ENCODE peak calls at places on chromosomes 1 and 21, in six cellular contexts. One of them, this sample, is unnamed.

GRCh38 chr1:92804721-92805169 is 19.8 kb upstream of the EVI5 start:
- DNase-seq in stimulated activated CD4-positive, alpha-beta T cell treated with anti-CD3 and anti-CD28 coated beads, Interleukin-15, amount 100 ng/mL, for 1 hour: no peak
- DNase-seq in effector CD4-positive, alpha-beta T cell: no peak
- DNase-seq in activated CD4-positive, alpha-beta T cell treated with anti-CD3 and anti-CD28 coated beads for 48 hours: peak
- DNase-seq in heart left ventricle: peak
- DNase-seq in central memory CD4-positive, alpha-beta T cell: peak
- DNase-seq in this sample: peak

GRCh38 chr1:84377480-84378095 is 20.7 kb upstream of the DNASE2B start:
- DNase-seq in heart left ventricle: no peak
- DNase-seq in effector CD4-positive, alpha-beta T cell: no peak
- DNase-seq in stimulated activated CD4-positive, alpha-beta T cell treated with anti-CD3 and anti-CD28 coated beads, Interleukin-15, amount 100 ng/mL, for 1 hour: no peak
- DNase-seq in central memory CD4-positive, alpha-beta T cell: no peak
- DNase-seq in activated CD4-positive, alpha-beta T cell treated with anti-CD3 and anti-CD28 coated beads for 48 hours: no peak
- DNase-seq in this sample: no peak

GRCh38 chr1:109838838-109839240 is 71.8 kb upstream of the CSF1 start:
- DNase-seq in stimulated activated CD4-positive, alpha-beta T cell treated with anti-CD3 and anti-CD28 coated beads, Interleukin-15, amount 100 ng/mL, for 1 hour: no peak
- DNase-seq in central memory CD4-positive, alpha-beta T cell: no peak
- DNase-seq in activated CD4-positive, alpha-beta T cell treated with anti-CD3 and anti-CD28 coated beads for 48 hours: no peak
- DNase-seq in heart left ventricle: no peak
- DNase-seq in effector CD4-positive, alpha-beta T cell: no peak
- DNase-seq in this sample: no peak

GRCh38 chr1:51671527-51672325 is 54.8 kb downstream of the OSBPL9 start:
- DNase-seq in heart left ventricle: no peak
- DNase-seq in activated CD4-positive, alpha-beta T cell treated with anti-CD3 and anti-CD28 coated beads for 48 hours: no peak
- DNase-seq in stimulated activated CD4-positive, alpha-beta T cell treated with anti-CD3 and anti-CD28 coated beads, Interleukin-15, amount 100 ng/mL, for 1 hour: no peak
- DNase-seq in central memory CD4-positive, alpha-beta T cell: no peak
- DNase-seq in effector CD4-positive, alpha-beta T cell: no peak
- DNase-seq in this sample: no peak

GRCh38 chr21:46559291-46559983 is 45.4 kb downstream of the S100B start:
- DNase-seq in activated CD4-positive, alpha-beta T cell treated with anti-CD3 and anti-CD28 coated beads for 48 hours: peak
- DNase-seq in stimulated activated CD4-positive, alpha-beta T cell treated with anti-CD3 and anti-CD28 coated beads, Interleukin-15, amount 100 ng/mL, for 1 hour: peak
- DNase-seq in heart left ventricle: no peak
- DNase-seq in effector CD4-positive, alpha-beta T cell: peak
- DNase-seq in central memory CD4-positive, alpha-beta T cell: peak
- DNase-seq in this sample: no peak

GRCh38 chr21:46124083-46124925 is 26.4 kb downstream of the COL6A2 start:
- DNase-seq in activated CD4-positive, alpha-beta T cell treated with anti-CD3 and anti-CD28 coated beads for 48 hours: no peak
- DNase-seq in stimulated activated CD4-positive, alpha-beta T cell treated with anti-CD3 and anti-CD28 coated beads, Interleukin-15, amount 100 ng/mL, for 1 hour: no peak
- DNase-seq in heart left ventricle: peak
- DNase-seq in effector CD4-positive, alpha-beta T cell: no peak
- DNase-seq in central memory CD4-positive, alpha-beta T cell: no peak
- DNase-seq in this sample: no peak

GRCh38 chr1:59012378-59012777 is 228.5 kb upstream of the JUN start:
- DNase-seq in stimulated activated CD4-positive, alpha-beta T cell treated with anti-CD3 and anti-CD28 coated beads, Interleukin-15, amount 100 ng/mL, for 1 hour: no peak
- DNase-seq in heart left ventricle: no peak
- DNase-seq in effector CD4-positive, alpha-beta T cell: no peak
- DNase-seq in central memory CD4-positive, alpha-beta T cell: no peak
- DNase-seq in activated CD4-positive, alpha-beta T cell treated with anti-CD3 and anti-CD28 coated beads for 48 hours: no peak
- DNase-seq in this sample: no peak

GRCh38 chr1:153793973-153794615 is 18.9 kb downstream of the SLC27A3 start:
- DNase-seq in effector CD4-positive, alpha-beta T cell: no peak
- DNase-seq in central memory CD4-positive, alpha-beta T cell: no peak
- DNase-seq in activated CD4-positive, alpha-beta T cell treated with anti-CD3 and anti-CD28 coated beads for 48 hours: no peak
- DNase-seq in heart left ventricle: no peak
- DNase-seq in stimulated activated CD4-positive, alpha-beta T cell treated with anti-CD3 and anti-CD28 coated beads, Interleukin-15, amount 100 ng/mL, for 1 hour: no peak
- DNase-seq in this sample: no peak

GRCh38 chr1:4657920-4658585 is 3.6 kb downstream of the AJAP1 start:
- DNase-seq in effector CD4-positive, alpha-beta T cell: no peak
- DNase-seq in central memory CD4-positive, alpha-beta T cell: no peak
- DNase-seq in stimulated activated CD4-positive, alpha-beta T cell treated with anti-CD3 and anti-CD28 coated beads, Interleukin-15, amount 100 ng/mL, for 1 hour: no peak
- DNase-seq in activated CD4-positive, alpha-beta T cell treated with anti-CD3 and anti-CD28 coated beads for 48 hours: no peak
- DNase-seq in heart left ventricle: no peak
- DNase-seq in this sample: no peak

GRCh38 chr1:209103135-209103534 is 480.4 kb upstream of the CAMK1G start:
- DNase-seq in heart left ventricle: no peak
- DNase-seq in stimulated activated CD4-positive, alpha-beta T cell treated with anti-CD3 and anti-CD28 coated beads, Interleukin-15, amount 100 ng/mL, for 1 hour: no peak
- DNase-seq in effector CD4-positive, alpha-beta T cell: no peak
- DNase-seq in activated CD4-positive, alpha-beta T cell treated with anti-CD3 and anti-CD28 coated beads for 48 hours: no peak
- DNase-seq in central memory CD4-positive, alpha-beta T cell: no peak
- DNase-seq in this sample: no peak